ENCODE peak calls at places on chromosomes 2 and 18, in nine cellular contexts. X, Q, P, I, V, T, Y, Z and N are unnamed samples.

GRCh38 chr18:77106331-77106730 is 26.3 kb downstream of the MBP start:
- DNase-seq in Q (peak), P (no peak), X (no peak), I (no peak), Y (peak), T (no peak), V (no peak), Z (peak), N (no peak)

GRCh38 chr2:13114391-13114790 is 397.7 kb downstream of the TRIB2 start:
- DNase-seq in V (no peak), X (no peak), Q (no peak), Z (no peak), I (no peak), Y (no peak), T (no peak), P (no peak), N (no peak)

GRCh38 chr2:71150082-71150816 is 19.8 kb downstream of the MPHOSPH10 start:
- DNase-seq in Y (no peak), P (no peak), Q (no peak), V (no peak), T (no peak), X (no peak), I (no peak), Z (no peak), N (no peak)

GRCh38 chr2:191030521-191031154 is 16.7 kb upstream of the STAT1 start:
- DNase-seq in V (no peak), T (peak), Z (no peak), Q (no peak), X (no peak), I (no peak), P (peak), Y (peak), N (no peak)

GRCh38 chr2:8927510-8928456 is 75.7 kb downstream of the MBOAT2 start:
- DNase-seq in I (no peak), P (no peak), V (no peak), Q (no peak), Y (no peak), Z (no peak), T (no peak), X (no peak), N (no peak)

GRCh38 chr2:114006460-114006859 is 116.6 kb downstream of the ACTR3 start:
- DNase-seq in Q (no peak), T (no peak), P (no peak), Y (no peak), I (no peak), V (no peak), X (no peak), Z (no peak), N (no peak)

GRCh38 chr2:174662459-174662858 is 64.9 kb upstream of the WIPF1 start:
- DNase-seq in P (no peak), Q (no peak), X (peak), T (peak), I (peak), Y (no peak), Z (no peak), V (peak), N (peak)

GRCh38 chr2:68185541-68186164 is 28.0 kb downstream of the PNO1 start:
- DNase-seq in V (peak), I (no peak), Z (no peak), X (peak), P (peak), T (peak), Y (peak), Q (peak), N (no peak)

GRCh38 chr2:25822190-25823117 is 55.8 kb downstream of the ASXL2 start:
- DNase-seq in X (no peak), T (no peak), P (no peak), Z (peak), V (no peak), Y (peak), I (no peak), Q (peak), N (no peak)

GRCh38 chr2:122515731-122516130 is 760.3 kb downstream of the TSN start:
- DNase-seq in P (no peak), Y (no peak), T (no peak), V (no peak), X (no peak), I (no peak), Q (no peak), Z (no peak), N (no peak)

GRCh38 chr2:144403940-144404339 is 116.0 kb downstream of the ZEB2 start:
- DNase-seq in Y (no peak), Z (peak), T (no peak), P (no peak), Q (no peak), I (no peak), X (no peak), V (peak), N (no peak)

GRCh38 chr2:32851777-32852439 is 94.8 kb upstream of the LTBP1 start:
- DNase-seq in T (no peak), Y (no peak), Z (no peak), X (no peak), I (no peak), P (no peak), V (no peak), Q (no peak), N (no peak)

GRCh38 chr2:97745474-97746172 is 32.2 kb downstream of the ZAP70 start:
- DNase-seq in X (no peak), Q (no peak), Y (peak), P (no peak), V (no peak), I (no peak), T (no peak), Z (no peak), N (no peak)

GRCh38 chr2:28631514-28632206 is 120.0 kb upstream of the PPP1CB start:
- DNase-seq in T (no peak), Z (no peak), V (no peak), P (no peak), Y (no peak), I (no peak), Q (no peak), X (no peak), N (no peak)

GRCh38 chr2:62939735-62940491 is 110.7 kb upstream of the OTX1 start:
- DNase-seq in Q (no peak), Y (no peak), I (peak), X (peak), T (peak), V (peak), Z (no peak), P (no peak), N (peak)

GRCh38 chr2:151657667-151658076 is 76.6 kb downstream of the NEB start:
- DNase-seq in I (no peak), Z (no peak), X (no peak), Y (no peak), V (peak), Q (no peak), P (no peak), T (no peak), N (no peak)

GRCh38 chr2:167689444-167689843 is 558.0 kb downstream of the STK39 start:
- DNase-seq in T (peak), Y (no peak), Z (no peak), V (no peak), X (no peak), Q (no peak), I (no peak), P (peak), N (no peak)

GRCh38 chr2:36322108-36322507 is 33.5 kb upstream of the CRIM1 start:
- DNase-seq in Z (no peak), Y (no peak), X (no peak), P (no peak), T (peak), Q (no peak), I (no peak), V (peak), N (peak)

GRCh38 chr18:51151568-51152511 is 45.6 kb downstream of the MEX3C start:
- DNase-seq in P (no peak), V (no peak), X (no peak), I (no peak), T (no peak), Q (peak), Z (no peak), Y (peak), N (no peak)

GRCh38 chr2:210225461-210225798 is 183 bp upstream of the ACADL start:
- DNase-seq in P (no peak), Y (no peak), X (no peak), Z (no peak), Q (no peak), I (no peak), V (peak), T (peak), N (no peak)

GRCh38 chr2:118913805-118914645 is 28.0 kb upstream of the MARCO start:
- DNase-seq in P (no peak), T (peak), X (no peak), V (peak), I (no peak), Q (no peak), Z (no peak), Y (no peak), N (no peak)